ENCODE peak calls at places on chromosomes 12 and 14, in five cellular contexts. N is heart left ventricle, K is GM12891, F is Peyer's patch, Q is ovary. J is an unnamed sample.

GRCh38 chr12:108399514-108399913 is 60.4 kb upstream of the CMKLR1 start:
- DNase-seq in N (peak), K (no peak), F (no peak), Q (peak), J (no peak)

GRCh38 chr14:85483037-85483436 is 46.9 kb upstream of the FLRT2 start:
- DNase-seq in N (no peak), K (no peak), F (no peak), Q (no peak), J (no peak)

GRCh38 chr12:6494968-6495367 is 1.1 kb downstream of the NCAPD2 start:
- DNase-seq in N (no peak), K (no peak), F (no peak), Q (no peak), J (no peak)

GRCh38 chr12:69550951-69551350 is 34.3 kb upstream of the CCT2 start:
- DNase-seq in N (no peak), K (no peak), F (no peak), Q (no peak), J (no peak)

GRCh38 chr12:102484017-102484731 is 3.8 kb upstream of the IGF1 start:
- DNase-seq in N (peak), K (no peak), F (no peak), Q (peak), J (peak)

GRCh38 chr12:43742106-43742505 is 16.5 kb downstream of the PUS7L start:
- DNase-seq in N (no peak), K (no peak), F (no peak), Q (no peak), J (peak)

GRCh38 chr12:6563448-6564050 is 4.5 kb downstream of the NOP2 start:
- DNase-seq in N (peak), K (no peak), F (peak), Q (peak), J (no peak)

GRCh38 chr14:106694638-106695393 is 1168.4 kb downstream of the TMEM121 start:
- DNase-seq in N (no peak), K (peak), F (peak), Q (no peak), J (no peak)

GRCh38 chr12:83574142-83574541 is 887.4 kb downstream of the TMTC2 start:
- DNase-seq in N (no peak), K (no peak), F (no peak), Q (no peak), J (no peak)

GRCh38 chr12:56411781-56412639 is 37.2 kb downstream of the TIMELESS start:
- DNase-seq in N (no peak), K (no peak), F (no peak), Q (no peak), J (no peak)

GRCh38 chr14:37246427-37246829 is 48.7 kb downstream of the MIPOL1 start:
- DNase-seq in N (no peak), K (no peak), F (no peak), Q (no peak), J (no peak)

GRCh38 chr12:69042557-69042956 is 109.6 kb upstream of the CPM start:
- DNase-seq in N (no peak), K (no peak), F (no peak), Q (no peak), J (no peak)

GRCh38 chr14:105074601-105075053 is 9.4 kb upstream of the GPR132 start:
- DNase-seq in N (peak), K (no peak), F (peak), Q (no peak), J (no peak)

GRCh38 chr14:29906256-29906885 is 21.3 kb downstream of the PRKD1 start:
- DNase-seq in N (no peak), K (no peak), F (no peak), Q (no peak), J (no peak)

GRCh38 chr12:54725233-54725843 is 77.2 kb upstream of the DCD start:
- DNase-seq in N (no peak), K (no peak), F (no peak), Q (no peak), J (no peak)

GRCh38 chr12:52395761-52396434 is 10.2 kb downstream of the KRT82 start:
- DNase-seq in N (no peak), K (no peak), F (peak), Q (peak), J (no peak)

GRCh38 chr12:66637693-66638301 is 41.1 kb downstream of the GRIP1 start:
- DNase-seq in N (no peak), K (no peak), F (no peak), Q (no peak), J (no peak)

GRCh38 chr14:75186953-75187352 is 10.5 kb upstream of the TMED10 start:
- DNase-seq in N (no peak), K (no peak), F (no peak), Q (no peak), J (no peak)

GRCh38 chr14:104436047-104436531 is 143.5 kb upstream of the C14orf180 start:
- DNase-seq in N (peak), K (no peak), F (peak), Q (peak), J (no peak)

GRCh38 chr12:116910645-116911449 is at the start of gene FBXW8:
- DNase-seq in N (peak), K (peak), F (peak), Q (peak), J (peak)
- TF ChIP-seq POLR2A in N (no peak), K (peak), F (no peak), Q (peak), J (peak)

GRCh38 chr14:26872510-26872909 is 274.7 kb upstream of the NOVA1 start:
- DNase-seq in N (peak), K (no peak), F (no peak), Q (peak), J (no peak)

GRCh38 chr14:26872930-26873470 is 275.2 kb upstream of the NOVA1 start:
- DNase-seq in N (no peak), K (no peak), F (no peak), Q (no peak), J (no peak)

GRCh38 chr14:26870722-26871121 is 272.9 kb upstream of the NOVA1 start:
- DNase-seq in N (no peak), K (no peak), F (no peak), Q (no peak), J (no peak)

GRCh38 chr14:26870096-26870495 is 272.3 kb upstream of the NOVA1 start:
- DNase-seq in N (no peak), K (no peak), F (no peak), Q (no peak), J (no peak)

DNA sequence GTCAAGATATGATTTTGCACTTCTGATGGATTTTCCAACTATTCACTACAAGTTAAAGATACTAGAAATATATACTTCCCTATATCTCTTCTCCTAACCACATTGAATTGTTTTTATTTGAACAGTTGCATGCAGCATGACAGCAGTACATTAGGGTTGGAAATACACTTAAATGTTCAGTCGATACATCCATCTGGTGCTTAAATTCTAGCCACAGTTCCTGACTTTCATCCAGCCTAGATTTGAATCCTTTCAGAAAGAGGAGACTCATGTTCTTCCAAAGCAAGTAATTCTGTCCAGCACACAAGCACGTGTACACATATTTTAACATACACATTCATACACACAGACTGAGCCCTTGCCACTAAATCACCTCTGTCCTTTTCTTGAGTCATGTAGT is 275.7 kb upstream of the NOVA1 start:
- DNase-seq in N (no peak), K (no peak), F (no peak), Q (no peak), J (no peak)
- TF ChIP-seq POLR2A in N (no peak), K (no peak), F (no peak), Q (no peak), J (no peak)

DNA sequence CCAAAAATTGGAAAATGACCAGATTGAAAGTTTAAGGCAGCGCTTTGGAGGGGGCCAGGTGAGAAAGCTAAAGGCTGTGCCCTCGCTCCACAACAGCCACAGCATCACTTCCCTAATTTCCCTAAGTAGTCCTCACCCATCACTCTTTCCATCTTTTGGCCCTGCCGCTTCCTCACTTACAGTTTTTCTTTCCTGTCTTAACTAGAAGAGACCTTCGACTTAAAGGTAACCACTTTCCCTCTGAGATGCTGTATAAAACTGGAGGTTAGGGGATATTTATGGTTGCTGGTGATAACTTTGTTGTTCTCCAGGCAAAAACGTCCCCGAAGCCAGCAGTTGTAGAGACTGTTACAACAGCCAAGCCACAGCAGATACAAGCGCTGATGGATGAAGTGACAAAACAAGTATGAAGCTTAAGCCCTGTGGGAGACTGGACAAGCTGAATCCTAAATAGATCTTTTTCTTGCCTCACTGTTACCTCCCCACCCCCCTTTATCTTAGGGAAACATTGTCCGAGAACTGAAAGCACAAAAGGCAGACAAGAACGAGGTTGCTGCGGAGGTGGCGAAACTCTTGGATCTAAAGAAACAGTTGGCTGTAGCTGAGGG is 4.3 kb downstream of the DDIT3 start:
- DNase-seq in N (no peak), K (no peak), F (peak), Q (no peak), J (no peak)
- TF ChIP-seq POLR2A in N (no peak), K (peak), F (no peak), Q (no peak), J (no peak)

DNA sequence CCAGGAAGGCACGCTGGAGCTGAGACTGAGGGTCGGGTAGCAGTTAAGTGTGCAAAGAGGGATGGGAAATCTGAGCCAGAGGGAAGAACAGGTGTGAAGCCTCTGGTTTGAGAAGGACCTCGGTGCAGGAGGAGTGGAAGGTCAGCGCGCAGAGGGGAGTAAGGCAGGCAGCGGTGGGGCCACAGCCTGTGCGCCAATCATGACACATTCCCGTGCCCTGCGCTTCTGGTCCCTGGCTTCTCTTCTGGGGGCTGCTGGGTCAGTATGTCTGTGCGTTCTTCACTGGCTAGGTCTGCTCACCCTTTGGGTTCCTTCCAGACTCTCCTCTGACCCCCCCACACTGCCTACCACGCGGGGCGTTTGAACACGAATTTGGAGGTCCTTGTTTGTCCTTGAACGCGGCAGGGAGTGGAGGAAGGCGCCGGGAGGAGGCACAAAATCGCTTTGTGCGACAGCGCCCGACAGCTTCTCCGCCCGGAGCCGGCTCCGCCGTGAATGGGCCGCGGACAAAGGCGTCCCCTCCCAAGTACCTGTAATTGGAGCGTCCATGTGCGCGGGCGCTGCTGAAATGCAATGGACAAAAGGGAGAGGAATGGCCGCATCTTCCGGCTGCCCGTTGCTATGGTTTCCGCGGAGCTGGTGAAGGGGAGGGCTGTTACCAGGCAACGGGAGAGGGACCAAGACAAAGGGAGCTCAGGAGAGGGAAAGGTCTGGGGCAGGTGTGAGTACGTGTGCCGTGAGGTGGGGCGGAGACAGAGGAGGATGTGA is 207.2 kb upstream of the SRRM4 start:
- DNase-seq in N (no peak), K (no peak), F (no peak), Q (no peak), J (no peak)
- TF ChIP-seq POLR2A in N (no peak), K (no peak), F (no peak), Q (no peak), J (no peak)

GRCh38 chr12:32804301-32804700 is 48.6 kb upstream of the YARS2 start:
- DNase-seq in N (no peak), K (no peak), F (no peak), Q (no peak), J (no peak)
- TF ChIP-seq POLR2A in N (no peak), K (no peak), F (no peak), Q (no peak), J (no peak)

GRCh38 chr12:62601765-62602444 is 135.3 kb downstream of the MON2 start:
- DNase-seq in N (no peak), K (no peak), F (no peak), Q (no peak), J (no peak)

GRCh38 chr12:62603061-62603810 is 136.6 kb downstream of the MON2 start:
- DNase-seq in N (peak), K (peak), F (peak), Q (peak), J (peak)

GRCh38 chr12:62604373-62604772 is 137.7 kb downstream of the MON2 start:
- DNase-seq in N (no peak), K (no peak), F (no peak), Q (no peak), J (no peak)

GRCh38 chr12:62603811-62604098 is 137.1 kb downstream of the MON2 start:
- DNase-seq in N (no peak), K (no peak), F (no peak), Q (no peak), J (no peak)

DNA sequence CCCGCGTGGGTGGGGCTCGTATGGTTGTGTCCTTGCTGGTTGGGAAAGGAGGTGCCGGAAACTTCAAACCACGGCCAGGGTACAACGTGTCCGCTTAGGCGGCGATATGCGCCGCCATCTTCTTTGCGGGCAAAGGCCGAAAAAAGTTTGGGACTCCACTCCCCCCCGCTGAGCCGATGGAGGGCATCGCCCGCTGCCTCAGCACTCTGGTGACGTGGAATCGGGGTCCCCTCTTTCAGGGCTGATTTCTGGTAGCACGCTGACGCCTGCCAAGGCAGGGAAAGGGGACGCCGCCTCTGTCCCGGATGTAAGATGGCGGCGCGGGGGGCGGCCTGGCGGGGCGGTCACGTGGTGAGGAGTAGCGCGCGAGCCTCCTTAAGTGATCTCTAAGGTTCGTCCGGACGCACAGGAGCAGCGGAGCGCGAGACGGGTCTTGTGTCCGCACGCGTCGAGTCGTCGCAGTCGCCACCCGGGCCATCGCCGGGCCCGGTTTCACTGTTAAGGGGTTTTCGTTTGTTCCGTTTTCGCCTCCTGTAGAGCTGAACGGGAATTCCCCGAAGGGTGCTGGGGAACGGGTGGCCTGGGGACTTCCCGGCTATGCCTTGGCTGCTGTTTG is 135.9 kb downstream of the MON2 start:
- DNase-seq in N (peak), K (peak), F (peak), Q (peak), J (peak)
- TF ChIP-seq POLR2A in N (no peak), K (peak), F (no peak), Q (peak), J (peak)

GRCh38 chr14:22104971-22105641 is 431.5 kb upstream of the OR4E1 start:
- DNase-seq in N (no peak), K (no peak), F (no peak), Q (no peak), J (no peak)

GRCh38 chr14:22105643-22106042 is 432.0 kb upstream of the OR4E1 start:
- DNase-seq in N (no peak), K (no peak), F (no peak), Q (no peak), J (no peak)

GRCh38 chr14:22107734-22108133 is 434.1 kb upstream of the OR4E1 start:
- DNase-seq in N (no peak), K (no peak), F (no peak), Q (no peak), J (no peak)

GRCh38 chr14:22112004-22112403 is 438.4 kb upstream of the OR4E1 start:
- DNase-seq in N (no peak), K (no peak), F (no peak), Q (no peak), J (no peak)

DNA sequence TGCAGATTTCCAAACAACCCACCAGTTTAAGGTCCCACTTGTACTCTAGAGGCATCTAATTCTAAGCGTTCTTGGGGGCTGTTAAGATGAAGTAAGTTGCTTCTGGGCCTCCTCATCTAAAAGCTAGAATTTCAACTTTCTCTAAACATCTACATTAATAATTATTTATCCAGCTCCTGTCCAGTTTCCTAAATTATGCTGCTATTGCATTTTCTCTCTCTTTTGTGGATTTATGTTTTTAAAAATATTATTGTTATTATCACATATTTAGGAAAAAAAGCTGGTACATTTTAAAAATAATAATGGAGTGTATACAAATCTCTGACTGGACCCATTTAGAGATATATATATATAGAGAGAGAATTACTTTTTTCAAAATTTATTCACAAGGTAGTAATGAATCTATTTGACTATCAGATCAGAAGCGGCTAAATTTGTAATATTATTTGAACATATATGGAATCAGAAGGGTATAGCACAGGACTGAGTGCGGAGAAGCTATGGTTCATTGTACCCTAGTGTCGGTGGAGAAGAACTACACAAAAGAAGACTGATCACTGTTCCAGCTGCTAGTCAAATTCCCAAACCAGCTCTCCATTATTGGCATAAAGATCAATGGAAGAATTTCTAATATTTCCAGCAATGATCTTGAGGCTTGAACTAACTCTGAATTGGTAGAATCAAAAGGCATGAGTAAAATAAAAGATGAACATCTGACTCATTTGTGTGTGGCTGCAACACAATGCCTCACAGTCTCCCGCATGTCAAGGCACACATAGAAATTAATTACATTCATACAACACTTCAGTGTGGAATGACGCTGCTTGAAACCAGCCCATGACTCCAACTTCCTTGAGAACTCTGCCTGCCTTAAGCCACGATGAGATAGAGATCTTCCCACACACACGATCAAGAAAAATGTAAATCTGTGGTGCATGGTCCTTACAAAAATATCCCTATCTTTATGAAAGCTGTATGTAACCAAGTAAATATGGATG is 433.4 kb upstream of the OR4E1 start:
- DNase-seq in N (no peak), K (no peak), F (no peak), Q (no peak), J (no peak)
- TF ChIP-seq POLR2A in N (no peak), K (no peak), F (no peak), Q (no peak), J (no peak)

GRCh38 chr14:51490205-51490604 is 161.5 kb upstream of the FRMD6 start:
- DNase-seq in N (no peak), K (no peak), F (no peak), Q (no peak), J (no peak)
- TF ChIP-seq POLR2A in N (no peak), K (no peak), F (no peak), Q (no peak), J (no peak)